ENCODE peak calls at places on chromosomes 6 and 20, in five cellular contexts. R is GM12878, V is SK-N-SH, J is HepG2, D is K562. L is an unnamed sample.

GRCh38 chr20:1163105-1163504 is 21.7 kb downstream of the TMEM74B start:
- DNase-seq in R (no peak), V (no peak), J (no peak), D (no peak), L (no peak)

GRCh38 chr6:166462461-166463135 is 79.9 kb upstream of the MPC1 start:
- DNase-seq in R (no peak), V (no peak), J (no peak), D (no peak), L (no peak)

GRCh38 chr6:149235130-149235561 is 82.4 kb upstream of the TAB2 start:
- DNase-seq in R (peak), V (no peak), J (peak), D (no peak), L (peak)

GRCh38 chr20:1281279-1282057 is 15.4 kb downstream of the SNPH start:
- DNase-seq in R (no peak), V (no peak), J (no peak), D (no peak), L (no peak)

GRCh38 chr20:44309763-44310663 is 989 bp downstream of the FITM2 start:
- DNase-seq in R (no peak), V (no peak), J (no peak), D (peak), L (no peak)

GRCh38 chr20:57392130-57392445 is 892 bp downstream of the RBM38 start:
- DNase-seq in R (no peak), V (no peak), J (no peak), D (no peak), L (no peak)

GRCh38 chr20:41004561-41005360 is 23.9 kb upstream of the TOP1 start:
- DNase-seq in R (no peak), V (no peak), J (no peak), D (no peak), L (no peak)

GRCh38 chr6:101013612-101014195 is 132.6 kb upstream of the ASCC3 start:
- DNase-seq in R (no peak), V (no peak), J (no peak), D (no peak), L (no peak)

GRCh38 chr6:73704260-73704659 is 8.3 kb downstream of the CD109 start:
- DNase-seq in R (no peak), V (no peak), J (peak), D (no peak), L (peak)
- TF ChIP-seq ZBTB33 in R (no peak), V (peak), J (no peak), D (no peak), L (peak)

DNA sequence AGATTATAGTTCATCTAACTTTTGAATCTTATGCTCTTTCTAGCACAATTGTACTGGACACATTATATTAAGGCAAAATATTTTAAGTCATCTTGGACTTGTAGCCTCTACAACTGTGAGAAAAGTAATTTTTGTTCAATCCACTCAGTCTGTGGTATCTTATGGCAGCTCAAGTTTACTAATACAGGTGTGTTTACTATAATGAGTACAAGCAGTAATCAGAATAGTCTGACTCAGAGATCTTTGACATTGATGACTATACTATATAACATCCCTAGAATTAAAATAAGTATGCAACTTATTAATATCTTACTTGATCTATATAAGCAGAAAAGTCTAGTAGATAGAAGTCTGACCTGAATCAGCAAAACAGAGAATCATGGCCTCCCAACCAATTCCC is 40.7 kb upstream of the PRSS16 start:
- DNase-seq in R (no peak), V (no peak), J (no peak), D (no peak), L (no peak)
- H3K4me2 ChIP-seq in R (no peak), V (no peak), J (no peak), D (peak), L (no peak)

GRCh38 chr6:37516076-37516919 is 16.6 kb upstream of the CCDC167 start:
- DNase-seq in R (peak), V (peak), J (peak), D (no peak), L (no peak)

GRCh38 chr6:37516920-37517405 is 17.3 kb upstream of the CCDC167 start:
- DNase-seq in R (no peak), V (peak), J (no peak), D (no peak), L (no peak)

GRCh38 chr6:37518116-37518515 is 18.4 kb upstream of the CCDC167 start:
- DNase-seq in R (no peak), V (no peak), J (no peak), D (no peak), L (no peak)

GRCh38 chr6:37515712-37516075 is 16.0 kb upstream of the CCDC167 start:
- DNase-seq in R (no peak), V (peak), J (no peak), D (no peak), L (no peak)

DNA sequence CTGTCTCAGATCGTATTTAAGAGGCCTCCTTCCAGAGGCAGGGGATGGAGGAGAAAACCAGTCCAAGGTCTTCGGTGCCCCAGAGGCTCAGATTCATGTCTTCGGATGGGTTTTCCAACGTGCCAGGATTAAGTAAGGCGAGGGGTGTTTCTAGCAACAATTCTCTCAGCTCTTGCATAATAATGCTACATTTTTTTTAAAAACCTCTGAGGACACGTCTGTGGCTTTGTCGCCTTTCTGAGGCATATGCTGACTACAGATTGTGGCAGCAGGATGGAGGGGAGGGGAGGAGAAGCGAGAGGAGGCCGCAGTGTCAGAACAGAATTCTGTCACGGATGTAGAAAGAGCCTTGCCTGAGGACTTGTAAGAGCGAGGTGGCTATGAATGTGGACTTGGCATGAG is 17.7 kb upstream of the CCDC167 start:
- DNase-seq in R (no peak), V (no peak), J (no peak), D (no peak), L (no peak)
- TF ChIP-seq ZBTB33 in R (no peak), V (no peak), J (no peak), D (no peak), L (no peak)

GRCh38 chr20:4041748-4042411 is 26.5 kb upstream of the RNF24 start:
- DNase-seq in R (no peak), V (no peak), J (no peak), D (peak), L (peak)

GRCh38 chr20:4040283-4041179 is 25.2 kb upstream of the RNF24 start:
- DNase-seq in R (no peak), V (no peak), J (no peak), D (no peak), L (no peak)

GRCh38 chr20:4038676-4039075 is 23.3 kb upstream of the RNF24 start:
- DNase-seq in R (no peak), V (no peak), J (no peak), D (no peak), L (no peak)

GRCh38 chr20:4036351-4036750 is 21.0 kb upstream of the RNF24 start:
- DNase-seq in R (no peak), V (no peak), J (no peak), D (no peak), L (no peak)

GRCh38 chr20:4038047-4038459 is 22.7 kb upstream of the RNF24 start:
- DNase-seq in R (peak), V (no peak), J (no peak), D (peak), L (no peak)
- H3K4me2 ChIP-seq in R (peak), V (no peak), J (peak), D (peak), L (peak)

DNA sequence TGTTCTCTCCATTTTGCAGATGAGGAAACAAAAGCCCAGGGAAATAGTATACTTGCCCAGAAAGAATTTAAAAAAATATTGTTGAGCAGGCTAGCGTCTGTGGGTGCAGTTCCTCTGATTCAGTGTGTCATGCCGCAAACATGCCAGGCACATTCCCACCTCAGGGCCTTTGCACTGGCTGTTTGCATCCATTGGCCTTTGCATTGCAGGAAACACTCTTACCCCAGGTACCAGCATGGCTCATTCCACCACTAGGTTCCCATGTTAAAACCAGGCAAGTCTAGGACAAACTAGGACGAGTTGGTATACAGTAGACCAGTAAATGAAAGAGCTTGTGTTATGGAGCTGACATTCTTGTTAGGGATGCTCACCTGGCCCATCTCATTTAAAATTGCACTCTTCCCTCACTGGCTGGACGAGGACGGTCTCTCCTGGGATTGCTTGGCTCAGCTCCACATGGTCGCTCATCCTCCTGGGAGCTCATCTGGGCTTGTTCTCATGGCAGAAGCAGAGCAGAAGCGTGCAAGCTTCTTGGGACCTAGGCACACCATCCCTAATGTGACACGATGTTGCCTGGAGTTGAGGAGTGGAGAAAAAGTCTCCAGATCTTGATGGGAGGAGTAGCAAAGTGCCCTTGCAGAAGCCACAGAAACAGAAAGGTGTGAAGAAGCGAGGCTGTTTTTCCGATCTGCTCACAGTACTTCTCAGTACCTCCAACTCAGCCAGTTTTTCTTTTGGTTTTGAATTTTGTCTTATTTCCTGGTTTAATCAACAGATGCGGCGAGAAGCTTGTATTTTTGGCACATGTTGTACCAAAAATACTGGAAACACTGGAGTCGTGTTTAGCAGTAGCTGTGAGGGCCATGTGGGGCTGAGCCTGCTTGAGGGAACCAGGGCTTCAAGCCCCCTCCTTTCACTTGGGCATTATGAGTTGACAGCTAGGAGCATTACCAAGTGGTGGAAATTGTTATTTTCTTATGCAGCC is 13.9 kb downstream of the ZNF831 start:
- DNase-seq in R (no peak), V (no peak), J (no peak), D (no peak), L (no peak)
- TF ChIP-seq ZBTB33 in R (no peak), V (no peak), J (no peak), D (no peak), L (no peak)

DNA sequence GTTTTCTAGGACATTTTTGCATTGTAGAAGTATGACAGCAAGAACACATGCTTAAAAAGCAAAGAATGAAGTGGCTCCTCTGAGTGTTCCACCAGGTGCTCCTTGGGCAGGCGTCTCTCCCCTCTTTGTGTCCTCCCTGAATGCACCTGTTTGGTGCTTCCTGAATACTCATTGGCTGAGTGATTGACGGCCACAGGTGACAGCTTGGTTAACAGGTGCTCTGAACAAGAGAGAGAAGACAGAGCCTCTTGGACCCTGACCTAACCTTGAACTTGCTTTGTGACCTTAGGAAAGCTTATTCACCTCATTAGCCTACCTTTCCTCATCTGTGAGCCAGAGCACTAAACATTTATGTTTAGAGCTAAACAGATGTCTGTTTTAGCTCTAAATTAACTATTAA is 93.7 kb downstream of the TULP4 start:
- DNase-seq in R (no peak), V (no peak), J (no peak), D (no peak), L (no peak)
- H3K4me2 ChIP-seq in R (no peak), V (no peak), J (no peak), D (no peak), L (no peak)

L was measured in HCT116.